ENCODE peak calls at places on chromosome 14, in four cellular contexts. One of them, this sample, is unnamed.

GRCh38 chr14:75340921-75341320 is 62.3 kb downstream of the FOS start:
- DNase-seq in substantia nigra: no peak
- DNase-seq in body of pancreas: peak
- DNase-seq in psoas muscle: peak
- DNase-seq in this sample: no peak

GRCh38 chr14:81305743-81306142 is 85.0 kb upstream of the GTF2A1 start:
- DNase-seq in substantia nigra: no peak
- DNase-seq in body of pancreas: no peak
- DNase-seq in psoas muscle: no peak
- DNase-seq in this sample: no peak

GRCh38 chr14:96059519-96060135 is 20.5 kb downstream of the C14orf132 start:
- DNase-seq in substantia nigra: no peak
- DNase-seq in body of pancreas: no peak
- DNase-seq in psoas muscle: no peak
- DNase-seq in this sample: no peak

GRCh38 chr14:59424707-59425106 is 40.5 kb downstream of the GPR135 start:
- DNase-seq in substantia nigra: no peak
- DNase-seq in body of pancreas: no peak
- DNase-seq in psoas muscle: peak
- DNase-seq in this sample: no peak

GRCh38 chr14:89205137-89205740 is 211.8 kb downstream of the FOXN3 start:
- DNase-seq in substantia nigra: no peak
- DNase-seq in body of pancreas: no peak
- DNase-seq in psoas muscle: no peak
- DNase-seq in this sample: no peak

GRCh38 chr14:103151270-103151933 is 28.1 kb downstream of the TNFAIP2 start:
- DNase-seq in substantia nigra: no peak
- DNase-seq in body of pancreas: no peak
- DNase-seq in psoas muscle: no peak
- DNase-seq in this sample: no peak

GRCh38 chr14:81164167-81164774 is 56.5 kb downstream of the GTF2A1 start:
- DNase-seq in substantia nigra: no peak
- DNase-seq in body of pancreas: peak
- DNase-seq in psoas muscle: no peak
- DNase-seq in this sample: no peak

GRCh38 chr14:54310151-54310851 is 86.5 kb upstream of the CDKN3 start:
- DNase-seq in substantia nigra: no peak
- DNase-seq in body of pancreas: no peak
- DNase-seq in psoas muscle: no peak
- DNase-seq in this sample: no peak

GRCh38 chr14:61003571-61003970 is 22.5 kb downstream of the SLC38A6 start:
- DNase-seq in substantia nigra: no peak
- DNase-seq in body of pancreas: no peak
- DNase-seq in psoas muscle: no peak
- DNase-seq in this sample: no peak

GRCh38 chr14:74571441-74571841 is 40.6 kb downstream of the LTBP2 start:
- DNase-seq in substantia nigra: no peak
- DNase-seq in body of pancreas: no peak
- DNase-seq in psoas muscle: peak
- DNase-seq in this sample: no peak

GRCh38 chr14:39350866-39351265 is 81.4 kb downstream of the FBXO33 start:
- DNase-seq in substantia nigra: no peak
- DNase-seq in body of pancreas: no peak
- DNase-seq in psoas muscle: no peak
- DNase-seq in this sample: no peak

GRCh38 chr14:102901633-102902032 is 20.8 kb upstream of the AMN start:
- DNase-seq in substantia nigra: no peak
- DNase-seq in body of pancreas: no peak
- DNase-seq in psoas muscle: no peak
- DNase-seq in this sample: no peak

GRCh38 chr14:74019743-74020142 is 594 bp downstream of the BBOF1 start:
- DNase-seq in substantia nigra: no peak
- DNase-seq in body of pancreas: no peak
- DNase-seq in psoas muscle: no peak
- DNase-seq in this sample: no peak

GRCh38 chr14:39050389-39050788 is 52.6 kb downstream of the SEC23A start:
- DNase-seq in substantia nigra: no peak
- DNase-seq in body of pancreas: no peak
- DNase-seq in psoas muscle: no peak
- DNase-seq in this sample: no peak

GRCh38 chr14:104977681-104978647 is at the start of gene AHNAK2:
- DNase-seq in substantia nigra: no peak
- DNase-seq in body of pancreas: peak
- DNase-seq in psoas muscle: peak
- DNase-seq in this sample: no peak

GRCh38 chr14:20719777-20720176 is 25.9 kb upstream of the EDDM3A start:
- DNase-seq in substantia nigra: no peak
- DNase-seq in body of pancreas: peak
- DNase-seq in psoas muscle: no peak
- DNase-seq in this sample: no peak

GRCh38 chr14:74655597-74656389 is 43.8 kb upstream of the LTBP2 start:
- DNase-seq in substantia nigra: no peak
- DNase-seq in body of pancreas: no peak
- DNase-seq in psoas muscle: no peak
- DNase-seq in this sample: no peak

DNA sequence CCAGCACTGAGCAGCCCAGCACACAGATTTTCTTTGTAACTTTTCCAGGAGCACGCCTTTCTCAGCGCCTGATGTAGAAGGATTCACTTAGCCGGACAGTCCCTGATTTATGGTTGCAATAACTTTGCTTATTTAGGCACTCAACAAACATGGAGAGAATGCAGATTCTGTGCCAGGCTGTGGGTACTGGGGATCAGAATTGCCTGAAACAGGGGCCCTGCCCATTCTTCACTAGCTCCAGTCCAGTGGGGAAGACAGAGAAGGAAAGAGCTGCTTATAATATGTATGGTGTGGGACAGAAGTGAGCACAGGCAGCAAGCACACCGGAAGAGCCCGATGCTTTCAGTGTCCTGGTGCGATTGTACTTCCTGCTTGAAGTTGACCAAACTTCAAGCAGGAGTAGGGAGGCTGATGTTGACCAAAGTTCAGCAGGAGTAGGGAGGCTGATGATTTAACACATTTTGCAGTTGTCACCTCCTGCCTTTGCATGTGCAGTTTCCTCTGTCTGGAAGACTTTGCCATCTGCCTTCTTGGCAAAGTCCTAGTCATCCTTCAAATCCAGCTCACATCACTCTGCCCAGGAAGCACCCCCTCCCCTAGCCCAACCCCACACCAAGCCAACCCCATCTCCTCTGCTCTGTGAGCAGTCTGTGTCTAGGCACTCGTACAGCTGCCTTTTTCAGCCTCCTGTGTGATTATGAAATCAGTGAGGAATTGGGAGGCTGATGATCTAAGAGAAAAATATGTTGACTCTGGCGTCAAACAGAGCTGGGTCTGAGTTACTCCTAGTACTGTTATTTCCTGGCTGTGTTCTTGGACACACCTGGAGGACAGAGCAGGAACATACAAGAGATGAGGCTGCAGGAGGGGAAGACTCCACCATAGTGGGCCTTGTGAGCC is 12.0 kb upstream of the PRIMA1 start:
- DNase-seq in substantia nigra: no peak
- DNase-seq in body of pancreas: no peak
- DNase-seq in psoas muscle: no peak
- DNase-seq in this sample: no peak
- H3K27ac ChIP-seq in substantia nigra: no peak
- H3K27ac ChIP-seq in body of pancreas: no peak
- H3K27ac ChIP-seq in psoas muscle: no peak
- H3K27ac ChIP-seq in this sample: peak

GRCh38 chr14:55347040-55347439 is 64.6 kb downstream of the ATG14 start:
- DNase-seq in substantia nigra: no peak
- DNase-seq in body of pancreas: no peak
- DNase-seq in psoas muscle: no peak
- DNase-seq in this sample: no peak

GRCh38 chr14:55349565-55349964 is 62.1 kb downstream of the ATG14 start:
- DNase-seq in substantia nigra: no peak
- DNase-seq in body of pancreas: no peak
- DNase-seq in psoas muscle: no peak
- DNase-seq in this sample: no peak

GRCh38 chr14:55351111-55351510 is 60.5 kb downstream of the ATG14 start:
- DNase-seq in substantia nigra: no peak
- DNase-seq in body of pancreas: no peak
- DNase-seq in psoas muscle: no peak
- DNase-seq in this sample: no peak

GRCh38 chr14:55350461-55350860 is 61.2 kb downstream of the ATG14 start:
- DNase-seq in substantia nigra: no peak
- DNase-seq in body of pancreas: no peak
- DNase-seq in psoas muscle: no peak
- DNase-seq in this sample: no peak

DNA sequence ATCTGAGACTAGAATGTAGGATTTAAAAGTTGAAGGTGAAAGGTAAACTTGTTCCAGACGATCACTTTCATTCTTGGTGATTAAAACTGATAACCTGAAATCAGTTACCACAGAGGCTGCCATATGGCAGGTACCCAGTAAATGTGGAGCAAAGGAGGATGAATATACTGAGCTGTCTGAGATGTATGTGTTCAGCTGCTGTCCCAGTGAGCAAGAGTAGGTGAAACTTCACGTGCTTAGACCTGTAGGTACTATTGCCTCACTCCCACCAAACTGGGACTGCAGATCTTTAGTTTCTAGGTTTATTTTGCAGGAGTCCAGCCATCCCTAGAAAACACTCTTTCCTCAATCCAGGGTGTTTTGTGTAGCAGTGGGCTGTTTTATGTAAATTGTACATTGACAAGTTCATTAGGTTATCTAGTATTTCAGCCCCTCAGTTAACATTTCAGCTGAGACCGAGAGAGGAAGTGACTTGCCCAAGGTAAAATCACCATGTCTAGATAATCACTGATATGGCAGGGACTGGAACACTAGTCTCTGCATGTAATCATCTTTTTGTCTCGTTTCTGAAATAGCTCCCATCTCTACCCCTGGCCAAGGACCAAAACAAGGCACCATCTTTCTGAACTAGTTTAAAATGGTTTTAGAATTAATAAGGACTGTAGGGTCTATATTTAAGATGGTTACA is 62.7 kb downstream of the ATG14 start:
- DNase-seq in substantia nigra: no peak
- DNase-seq in body of pancreas: no peak
- DNase-seq in psoas muscle: no peak
- DNase-seq in this sample: no peak
- H3K27ac ChIP-seq in substantia nigra: no peak
- H3K27ac ChIP-seq in body of pancreas: no peak
- H3K27ac ChIP-seq in psoas muscle: peak
- H3K27ac ChIP-seq in this sample: no peak

DNA sequence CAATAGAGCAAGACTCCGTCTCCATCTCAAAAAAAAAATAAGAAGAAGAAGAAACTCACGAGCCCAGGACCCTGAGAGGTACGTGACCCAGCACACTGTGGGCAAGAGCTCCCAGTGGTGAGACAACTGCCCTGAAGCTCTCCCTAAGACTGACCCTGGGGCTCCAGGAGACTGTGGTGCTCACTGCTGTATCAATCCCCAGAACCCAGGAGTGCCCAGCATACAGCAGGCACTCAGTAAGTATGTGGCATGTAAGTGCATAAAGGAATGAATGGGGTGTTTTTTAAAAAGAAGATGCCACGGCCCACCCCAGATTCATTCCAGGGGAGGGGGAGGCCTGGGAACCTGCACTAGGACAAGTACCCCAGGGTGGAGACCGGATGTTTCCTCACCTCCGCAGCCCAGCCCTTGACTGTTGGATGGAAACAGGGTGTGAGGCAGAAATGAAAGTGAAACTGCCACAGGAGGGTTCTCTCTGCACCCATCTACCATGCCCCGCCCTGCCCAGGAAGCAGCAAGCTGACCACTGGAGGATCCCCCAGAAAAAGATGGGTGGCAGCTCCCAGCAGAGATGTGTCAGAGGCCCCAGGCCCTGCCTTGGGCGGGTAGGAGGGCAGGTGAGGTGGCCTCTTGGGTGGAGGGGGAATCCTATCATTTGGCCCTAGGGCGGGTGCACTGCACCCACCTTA is 12.2 kb downstream of the ITPK1 start:
- DNase-seq in substantia nigra: no peak
- DNase-seq in body of pancreas: no peak
- DNase-seq in psoas muscle: peak
- DNase-seq in this sample: no peak
- H3K27ac ChIP-seq in substantia nigra: no peak
- H3K27ac ChIP-seq in body of pancreas: no peak
- H3K27ac ChIP-seq in psoas muscle: no peak
- H3K27ac ChIP-seq in this sample: peak

GRCh38 chr14:90560529-90560928 is 163.7 kb downstream of the CALM1 start:
- DNase-seq in substantia nigra: no peak
- DNase-seq in body of pancreas: no peak
- DNase-seq in psoas muscle: no peak
- DNase-seq in this sample: no peak
- H3K27ac ChIP-seq in substantia nigra: no peak
- H3K27ac ChIP-seq in body of pancreas: no peak
- H3K27ac ChIP-seq in psoas muscle: no peak
- H3K27ac ChIP-seq in this sample: no peak

GRCh38 chr14:70641548-70642312 is at the start of gene TTC9:
- DNase-seq in substantia nigra: no peak
- DNase-seq in body of pancreas: peak
- DNase-seq in psoas muscle: peak
- DNase-seq in this sample: no peak
- H3K27ac ChIP-seq in substantia nigra: no peak
- H3K27ac ChIP-seq in body of pancreas: no peak
- H3K27ac ChIP-seq in psoas muscle: peak
- H3K27ac ChIP-seq in this sample: peak

DNA sequence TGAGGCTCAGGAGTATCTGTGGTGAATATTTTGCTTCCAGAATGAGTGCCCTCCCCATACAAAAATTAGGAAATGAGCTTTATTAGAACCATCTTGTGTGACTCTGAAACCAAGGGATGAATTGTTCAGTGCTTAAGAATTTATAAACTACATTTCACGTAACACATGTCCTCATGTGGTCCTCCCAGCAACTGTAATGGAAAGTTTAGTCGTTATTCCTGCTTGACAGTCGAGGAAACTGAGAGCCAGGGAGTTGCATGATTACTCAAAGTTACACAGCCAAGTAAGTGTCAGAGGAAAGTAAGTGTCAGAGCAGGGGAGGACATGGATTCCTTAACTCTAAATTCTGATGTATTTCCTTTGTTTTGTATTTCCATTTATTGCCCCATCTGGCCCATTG is 453.9 kb downstream of the FUT8 start:
- DNase-seq in substantia nigra: no peak
- DNase-seq in body of pancreas: no peak
- DNase-seq in psoas muscle: no peak
- DNase-seq in this sample: no peak
- H3K27ac ChIP-seq in substantia nigra: no peak
- H3K27ac ChIP-seq in body of pancreas: no peak
- H3K27ac ChIP-seq in psoas muscle: no peak
- H3K27ac ChIP-seq in this sample: no peak

GRCh38 chr14:76918176-76918750 is 92.1 kb downstream of the LRRC74A start:
- DNase-seq in substantia nigra: peak
- DNase-seq in body of pancreas: peak
- DNase-seq in psoas muscle: peak
- DNase-seq in this sample: no peak

GRCh38 chr14:76918751-76919421 is 92.7 kb downstream of the LRRC74A start:
- DNase-seq in substantia nigra: peak
- DNase-seq in body of pancreas: peak
- DNase-seq in psoas muscle: peak
- DNase-seq in this sample: no peak

GRCh38 chr14:76919431-76919810 is 93.2 kb downstream of the LRRC74A start:
- DNase-seq in substantia nigra: no peak
- DNase-seq in body of pancreas: peak
- DNase-seq in psoas muscle: no peak
- DNase-seq in this sample: no peak

GRCh38 chr14:76917759-76918175 is 91.6 kb downstream of the LRRC74A start:
- DNase-seq in substantia nigra: no peak
- DNase-seq in body of pancreas: peak
- DNase-seq in psoas muscle: peak
- DNase-seq in this sample: no peak

GRCh38 chr14:76917158-76917596 is 91.0 kb downstream of the LRRC74A start:
- DNase-seq in substantia nigra: no peak
- DNase-seq in body of pancreas: peak
- DNase-seq in psoas muscle: peak
- DNase-seq in this sample: no peak
- H3K27ac ChIP-seq in substantia nigra: no peak
- H3K27ac ChIP-seq in body of pancreas: peak
- H3K27ac ChIP-seq in psoas muscle: peak
- H3K27ac ChIP-seq in this sample: peak